ENCODE peak calls at places on chromosomes 3 and 15, in seven cellular contexts. One of them, this sample, is unnamed.

GRCh38 chr3:137330246-137330645 is 372.5 kb downstream of the IL20RB start:
- DNase-seq in activated CD4-positive, alpha-beta T cell treated with anti-CD3 and anti-CD28 coated beads for 4 hours: no peak
- DNase-seq in NCI-H146: no peak
- DNase-seq in CD4-positive, alpha-beta memory T cell: no peak
- DNase-seq in OCI-LY7: no peak
- DNase-seq in stimulated activated CD4-positive, alpha-beta T cell treated with anti-CD3 and anti-CD28 coated beads, Interleukin-12 subunit alpha, Interleukin-12 subunit beta, amount 100 ng/mL, for 48 hours: no peak
- DNase-seq in EL: no peak
- DNase-seq in this sample: peak

GRCh38 chr3:153221748-153222162 is 59.7 kb downstream of the RAP2B start:
- DNase-seq in activated CD4-positive, alpha-beta T cell treated with anti-CD3 and anti-CD28 coated beads for 4 hours: peak
- DNase-seq in NCI-H146: no peak
- DNase-seq in CD4-positive, alpha-beta memory T cell: peak
- DNase-seq in OCI-LY7: no peak
- DNase-seq in stimulated activated CD4-positive, alpha-beta T cell treated with anti-CD3 and anti-CD28 coated beads, Interleukin-12 subunit alpha, Interleukin-12 subunit beta, amount 100 ng/mL, for 48 hours: peak
- DNase-seq in EL: peak
- DNase-seq in this sample: peak

GRCh38 chr3:171569571-171570132 is 109.4 kb upstream of the TNIK start:
- DNase-seq in activated CD4-positive, alpha-beta T cell treated with anti-CD3 and anti-CD28 coated beads for 4 hours: no peak
- DNase-seq in NCI-H146: no peak
- DNase-seq in CD4-positive, alpha-beta memory T cell: no peak
- DNase-seq in OCI-LY7: no peak
- DNase-seq in stimulated activated CD4-positive, alpha-beta T cell treated with anti-CD3 and anti-CD28 coated beads, Interleukin-12 subunit alpha, Interleukin-12 subunit beta, amount 100 ng/mL, for 48 hours: no peak
- DNase-seq in EL: no peak
- DNase-seq in this sample: no peak

GRCh38 chr3:78268087-78268486 is 1228.2 kb downstream of the ROBO2 start:
- DNase-seq in activated CD4-positive, alpha-beta T cell treated with anti-CD3 and anti-CD28 coated beads for 4 hours: no peak
- DNase-seq in NCI-H146: no peak
- DNase-seq in CD4-positive, alpha-beta memory T cell: no peak
- DNase-seq in OCI-LY7: no peak
- DNase-seq in stimulated activated CD4-positive, alpha-beta T cell treated with anti-CD3 and anti-CD28 coated beads, Interleukin-12 subunit alpha, Interleukin-12 subunit beta, amount 100 ng/mL, for 48 hours: no peak
- DNase-seq in EL: no peak
- DNase-seq in this sample: no peak

GRCh38 chr3:31253782-31254181 is 278.9 kb upstream of the STT3B start:
- DNase-seq in activated CD4-positive, alpha-beta T cell treated with anti-CD3 and anti-CD28 coated beads for 4 hours: no peak
- DNase-seq in NCI-H146: no peak
- DNase-seq in CD4-positive, alpha-beta memory T cell: no peak
- DNase-seq in OCI-LY7: no peak
- DNase-seq in stimulated activated CD4-positive, alpha-beta T cell treated with anti-CD3 and anti-CD28 coated beads, Interleukin-12 subunit alpha, Interleukin-12 subunit beta, amount 100 ng/mL, for 48 hours: no peak
- DNase-seq in EL: no peak
- DNase-seq in this sample: no peak

GRCh38 chr3:142866841-142867631 is 21.8 kb downstream of the PCOLCE2 start:
- DNase-seq in activated CD4-positive, alpha-beta T cell treated with anti-CD3 and anti-CD28 coated beads for 4 hours: no peak
- DNase-seq in NCI-H146: peak
- DNase-seq in CD4-positive, alpha-beta memory T cell: no peak
- DNase-seq in OCI-LY7: no peak
- DNase-seq in stimulated activated CD4-positive, alpha-beta T cell treated with anti-CD3 and anti-CD28 coated beads, Interleukin-12 subunit alpha, Interleukin-12 subunit beta, amount 100 ng/mL, for 48 hours: no peak
- DNase-seq in EL: no peak
- DNase-seq in this sample: no peak

GRCh38 chr3:53516339-53516738 is 21.9 kb downstream of the CACNA1D start:
- DNase-seq in activated CD4-positive, alpha-beta T cell treated with anti-CD3 and anti-CD28 coated beads for 4 hours: no peak
- DNase-seq in NCI-H146: no peak
- DNase-seq in CD4-positive, alpha-beta memory T cell: no peak
- DNase-seq in OCI-LY7: no peak
- DNase-seq in stimulated activated CD4-positive, alpha-beta T cell treated with anti-CD3 and anti-CD28 coated beads, Interleukin-12 subunit alpha, Interleukin-12 subunit beta, amount 100 ng/mL, for 48 hours: no peak
- DNase-seq in EL: no peak
- DNase-seq in this sample: no peak

GRCh38 chr3:87333393-87333892 is 57.1 kb upstream of the POU1F1 start:
- DNase-seq in activated CD4-positive, alpha-beta T cell treated with anti-CD3 and anti-CD28 coated beads for 4 hours: no peak
- DNase-seq in NCI-H146: no peak
- DNase-seq in CD4-positive, alpha-beta memory T cell: peak
- DNase-seq in OCI-LY7: no peak
- DNase-seq in stimulated activated CD4-positive, alpha-beta T cell treated with anti-CD3 and anti-CD28 coated beads, Interleukin-12 subunit alpha, Interleukin-12 subunit beta, amount 100 ng/mL, for 48 hours: no peak
- DNase-seq in EL: peak
- DNase-seq in this sample: no peak

GRCh38 chr15:92907880-92908279 is 7.8 kb downstream of the CHD2 start:
- DNase-seq in activated CD4-positive, alpha-beta T cell treated with anti-CD3 and anti-CD28 coated beads for 4 hours: peak
- DNase-seq in NCI-H146: peak
- DNase-seq in CD4-positive, alpha-beta memory T cell: peak
- DNase-seq in OCI-LY7: no peak
- DNase-seq in stimulated activated CD4-positive, alpha-beta T cell treated with anti-CD3 and anti-CD28 coated beads, Interleukin-12 subunit alpha, Interleukin-12 subunit beta, amount 100 ng/mL, for 48 hours: no peak
- DNase-seq in EL: peak
- DNase-seq in this sample: no peak

This sample was measured in GM12865.